ENCODE peak calls at places on chromosomes 2 and 18, in four cellular contexts. One of them, this sample, is unnamed.

GRCh38 chr2:64787019-64787365 is 133.3 kb upstream of the SERTAD2 start:
- DNase-seq in K562: no peak
- DNase-seq in GM12878: no peak
- DNase-seq in HepG2: no peak
- DNase-seq in this sample: no peak

GRCh38 chr18:8116346-8117007 is 492.8 kb upstream of the RAB12 start:
- DNase-seq in K562: peak; percentile 14
- DNase-seq in GM12878: no peak
- DNase-seq in HepG2: peak; percentile 25
- DNase-seq in this sample: peak; percentile 51

GRCh38 chr18:63138469-63139340 is 180.9 kb downstream of the BCL2 start:
- DNase-seq in K562: peak; percentile 16
- DNase-seq in GM12878: peak; percentile 94
- DNase-seq in HepG2: no peak
- DNase-seq in this sample: no peak

GRCh38 chr18:31102020-31102684 is at the start of gene DSC2:
- DNase-seq in K562: peak; percentile 68
- DNase-seq in GM12878: no peak
- DNase-seq in HepG2: peak; percentile 61
- DNase-seq in this sample: no peak

GRCh38 chr18:10076502-10077030 is 162.8 kb downstream of the VAPA start:
- DNase-seq in K562: no peak
- DNase-seq in GM12878: no peak
- DNase-seq in HepG2: no peak
- DNase-seq in this sample: no peak

GRCh38 chr2:64853894-64854293 is 135.3 kb upstream of the SLC1A4 start:
- DNase-seq in K562: no peak
- DNase-seq in GM12878: no peak
- DNase-seq in HepG2: no peak
- DNase-seq in this sample: no peak

GRCh38 chr2:190792956-190793888 is 87.4 kb upstream of the GLS start:
- DNase-seq in K562: no peak
- DNase-seq in GM12878: no peak
- DNase-seq in HepG2: no peak
- DNase-seq in this sample: no peak

GRCh38 chr2:162327134-162327769 is 8.8 kb upstream of the IFIH1 start:
- DNase-seq in K562: peak; percentile 17
- DNase-seq in GM12878: no peak
- DNase-seq in HepG2: no peak
- DNase-seq in this sample: no peak

GRCh38 chr2:38075436-38076249 is at the start of gene CYP1B1:
- DNase-seq in K562: no peak
- DNase-seq in GM12878: no peak
- DNase-seq in HepG2: no peak
- DNase-seq in this sample: no peak

GRCh38 chr18:34122724-34123334 is 101.9 kb downstream of the NOL4 start:
- DNase-seq in K562: peak; percentile 22
- DNase-seq in GM12878: peak; percentile 17
- DNase-seq in HepG2: peak; percentile 36
- DNase-seq in this sample: peak; percentile 45

GRCh38 chr18:24333116-24333515 is 64.5 kb downstream of the OSBPL1A start:
- DNase-seq in K562: no peak
- DNase-seq in GM12878: no peak
- DNase-seq in HepG2: no peak
- DNase-seq in this sample: no peak

GRCh38 chr2:216775043-216775453 is 79.7 kb upstream of the IGFBP5 start:
- DNase-seq in K562: peak; percentile 83
- DNase-seq in GM12878: no peak
- DNase-seq in HepG2: peak; percentile 76
- DNase-seq in this sample: peak; percentile 8

GRCh38 chr2:205680067-205680466 is 2.2 kb upstream of the NRP2 start:
- DNase-seq in K562: peak; percentile 48
- DNase-seq in GM12878: no peak
- DNase-seq in HepG2: peak; percentile 76
- DNase-seq in this sample: peak; percentile 96

GRCh38 chr2:127673304-127674069 is 1.8 kb downstream of the LIMS2 start:
- DNase-seq in K562: no peak
- DNase-seq in GM12878: no peak
- DNase-seq in HepG2: no peak
- DNase-seq in this sample: no peak

GRCh38 chr18:48230459-48231113 is 178.6 kb downstream of the ZBTB7C start:
- DNase-seq in K562: peak; percentile 51
- DNase-seq in GM12878: no peak
- DNase-seq in HepG2: peak; percentile 57
- DNase-seq in this sample: peak; percentile 76

GRCh38 chr2:66440692-66441091 is 5.8 kb downstream of the MEIS1 start:
- DNase-seq in K562: no peak
- DNase-seq in GM12878: no peak
- DNase-seq in HepG2: no peak
- DNase-seq in this sample: no peak

GRCh38 chr2:148737742-148738141 is 93.2 kb downstream of the EPC2 start:
- DNase-seq in K562: no peak
- DNase-seq in GM12878: no peak
- DNase-seq in HepG2: no peak
- DNase-seq in this sample: no peak

GRCh38 chr2:119415630-119416029 is 16.0 kb upstream of the TMEM37 start:
- DNase-seq in K562: no peak
- DNase-seq in GM12878: no peak
- DNase-seq in HepG2: no peak
- DNase-seq in this sample: no peak

GRCh38 chr2:240252191-240252871 is 111.9 kb upstream of the OTOS start:
- DNase-seq in K562: no peak
- DNase-seq in GM12878: no peak
- DNase-seq in HepG2: no peak
- DNase-seq in this sample: no peak

GRCh38 chr2:215825709-215826108 is 187.6 kb downstream of the MREG start:
- DNase-seq in K562: no peak
- DNase-seq in GM12878: no peak
- DNase-seq in HepG2: no peak
- DNase-seq in this sample: no peak

GRCh38 chr2:14720319-14720718 is 87.8 kb downstream of the LRATD1 start:
- DNase-seq in K562: no peak
- DNase-seq in GM12878: no peak
- DNase-seq in HepG2: no peak
- DNase-seq in this sample: no peak

GRCh38 chr18:12726774-12727550 is 24.1 kb downstream of the PSMG2 start:
- DNase-seq in K562: peak; percentile 67
- DNase-seq in GM12878: no peak
- DNase-seq in HepG2: peak; percentile 65
- DNase-seq in this sample: peak; percentile 50

GRCh38 chr18:6509417-6510198 is 94.9 kb upstream of the L3MBTL4 start:
- DNase-seq in K562: no peak
- DNase-seq in GM12878: no peak
- DNase-seq in HepG2: no peak
- DNase-seq in this sample: no peak

GRCh38 chr18:58288922-58289797 is 245.1 kb downstream of the NEDD4L start:
- DNase-seq in K562: no peak
- DNase-seq in GM12878: no peak
- DNase-seq in HepG2: no peak
- DNase-seq in this sample: no peak

GRCh38 chr2:207188601-207189000 is 22.9 kb upstream of the KLF7 start:
- DNase-seq in K562: no peak
- DNase-seq in GM12878: no peak
- DNase-seq in HepG2: no peak
- DNase-seq in this sample: peak; percentile 40

GRCh38 chr2:42314892-42315468 is 46.0 kb downstream of the COX7A2L start:
- DNase-seq in K562: no peak
- DNase-seq in GM12878: no peak
- DNase-seq in HepG2: no peak
- DNase-seq in this sample: peak; percentile 13

GRCh38 chr18:6401687-6402086 is 13.0 kb downstream of the L3MBTL4 start:
- DNase-seq in K562: no peak
- DNase-seq in GM12878: no peak
- DNase-seq in HepG2: no peak
- DNase-seq in this sample: no peak

GRCh38 chr2:98560256-98560771 is 48.0 kb downstream of the COA5 start:
- DNase-seq in K562: peak; percentile 93
- DNase-seq in GM12878: no peak
- DNase-seq in HepG2: no peak
- DNase-seq in this sample: no peak

GRCh38 chr18:3061581-3062416 is 48.9 kb upstream of the LPIN2 start:
- DNase-seq in K562: no peak
- DNase-seq in GM12878: no peak
- DNase-seq in HepG2: no peak
- DNase-seq in this sample: no peak

GRCh38 chr2:101002562-101003277 is 631 bp downstream of the RPL31 start:
- DNase-seq in K562: peak; percentile 27
- DNase-seq in GM12878: no peak
- DNase-seq in HepG2: peak; percentile 17
- DNase-seq in this sample: peak; percentile 23

GRCh38 chr2:27211241-27211942 is 449 bp upstream of the ATRAID start:
- DNase-seq in K562: peak; percentile 48
- DNase-seq in GM12878: no peak
- DNase-seq in HepG2: no peak
- DNase-seq in this sample: no peak

GRCh38 chr18:43587538-43588153 is 310.4 kb upstream of the SYT4 start:
- DNase-seq in K562: peak; percentile 3
- DNase-seq in GM12878: no peak
- DNase-seq in HepG2: peak; percentile 25
- DNase-seq in this sample: peak; percentile 17

GRCh38 chr2:3641841-3642421 is 16.1 kb upstream of the ALLC start:
- DNase-seq in K562: no peak
- DNase-seq in GM12878: no peak
- DNase-seq in HepG2: no peak
- DNase-seq in this sample: no peak

GRCh38 chr2:216679658-216680024 is 15.7 kb downstream of the IGFBP5 start:
- DNase-seq in K562: no peak
- DNase-seq in GM12878: no peak
- DNase-seq in HepG2: no peak
- DNase-seq in this sample: no peak

DNA sequence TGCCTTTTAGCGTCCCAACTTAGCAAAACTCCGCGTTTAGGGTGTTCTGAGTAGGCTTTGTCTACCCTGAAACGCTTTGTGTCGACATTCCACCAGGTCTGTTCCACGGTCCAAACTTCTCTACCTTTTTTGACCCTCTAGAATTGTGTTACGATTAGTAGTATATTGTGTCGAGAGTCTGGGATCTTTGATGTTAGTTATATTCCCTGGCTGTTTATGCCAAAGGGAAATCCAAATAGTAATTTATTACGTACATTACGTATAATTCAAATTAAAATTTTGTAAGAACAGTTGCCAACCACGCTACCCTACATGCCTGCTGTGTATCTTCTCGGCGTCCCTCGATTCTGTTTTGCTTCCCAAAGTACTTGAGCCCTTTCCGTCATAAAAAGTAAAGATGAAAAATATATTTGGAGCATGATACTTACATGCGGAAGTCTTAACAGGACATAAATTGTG is 518 bp upstream of the TTC32 start:
- DNase-seq in K562: no peak
- DNase-seq in GM12878: no peak
- DNase-seq in HepG2: no peak
- DNase-seq in this sample: peak; percentile 31
- TF ChIP-seq MYC in K562: no peak
- TF ChIP-seq MYC in GM12878: no peak
- TF ChIP-seq MYC in HepG2: no peak
- TF ChIP-seq MYC in this sample: no peak

GRCh38 chr2:145623136-145623535 is 1103.2 kb upstream of the ZEB2 start:
- DNase-seq in K562: no peak
- DNase-seq in GM12878: no peak
- DNase-seq in HepG2: no peak
- DNase-seq in this sample: no peak
- TF ChIP-seq CEBPB in K562: no peak
- TF ChIP-seq CEBPB in GM12878: no peak
- TF ChIP-seq CEBPB in HepG2: no peak
- TF ChIP-seq CEBPB in this sample: no peak

GRCh38 chr18:40058811-40059570 is 1896.0 kb upstream of the PIK3C3 start:
- DNase-seq in K562: no peak
- DNase-seq in GM12878: no peak
- DNase-seq in HepG2: no peak
- DNase-seq in this sample: no peak

GRCh38 chr18:40055262-40055661 is 1899.8 kb upstream of the PIK3C3 start:
- DNase-seq in K562: no peak
- DNase-seq in GM12878: no peak
- DNase-seq in HepG2: no peak
- DNase-seq in this sample: no peak

GRCh38 chr18:40056085-40056484 is 1898.9 kb upstream of the PIK3C3 start:
- DNase-seq in K562: no peak
- DNase-seq in GM12878: no peak
- DNase-seq in HepG2: no peak
- DNase-seq in this sample: no peak
- TF ChIP-seq MYC in K562: no peak
- TF ChIP-seq MYC in GM12878: no peak
- TF ChIP-seq MYC in HepG2: no peak
- TF ChIP-seq MYC in this sample: no peak

GRCh38 chr2:202122167-202122540 is 49.1 kb downstream of the KIAA2012 start:
- DNase-seq in K562: no peak
- DNase-seq in GM12878: no peak
- DNase-seq in HepG2: no peak
- DNase-seq in this sample: no peak
- TF ChIP-seq CEBPB in K562: no peak
- TF ChIP-seq CEBPB in GM12878: no peak
- TF ChIP-seq CEBPB in HepG2: no peak
- TF ChIP-seq CEBPB in this sample: no peak

GRCh38 chr2:25332571-25332970 is 9.2 kb downstream of the DNMT3A start:
- DNase-seq in K562: no peak
- DNase-seq in GM12878: no peak
- DNase-seq in HepG2: no peak
- DNase-seq in this sample: no peak
- TF ChIP-seq MYC in K562: no peak
- TF ChIP-seq MYC in GM12878: no peak
- TF ChIP-seq MYC in HepG2: no peak
- TF ChIP-seq MYC in this sample: no peak

DNA sequence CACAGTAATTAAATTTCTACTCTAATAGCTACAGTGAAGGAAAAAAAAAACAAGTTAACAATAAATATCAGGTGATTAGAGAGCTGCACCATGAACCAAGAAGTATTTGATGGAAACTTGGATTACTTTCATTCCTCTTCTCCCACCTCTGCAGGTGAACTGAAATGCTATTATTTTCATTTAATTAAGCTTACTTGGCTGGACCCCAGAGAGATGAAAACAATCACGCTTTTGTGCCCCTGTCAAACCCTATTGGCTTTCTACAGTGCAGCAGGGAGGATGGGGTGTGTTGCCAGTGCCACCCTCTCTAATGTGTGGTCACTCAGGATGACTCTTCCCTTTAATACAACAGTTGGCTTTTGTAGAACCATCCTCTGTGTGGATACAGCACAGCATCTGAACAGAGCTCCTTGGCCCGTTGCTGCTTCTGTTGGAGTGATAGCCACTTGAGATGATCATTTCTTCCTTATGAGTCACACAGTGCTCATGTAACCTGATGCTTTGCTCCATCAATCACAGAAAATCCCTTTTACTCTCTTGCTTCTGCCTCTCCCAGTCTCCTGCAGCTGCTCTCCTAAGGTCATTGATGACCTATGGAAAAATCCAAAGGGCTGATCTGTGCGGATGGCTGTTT is 5.5 kb upstream of the ARL4C start:
- DNase-seq in K562: no peak
- DNase-seq in GM12878: no peak
- DNase-seq in HepG2: no peak
- DNase-seq in this sample: no peak
- TF ChIP-seq CEBPB in K562: no peak
- TF ChIP-seq CEBPB in GM12878: no peak
- TF ChIP-seq CEBPB in HepG2: no peak
- TF ChIP-seq CEBPB in this sample: no peak

GRCh38 chr2:120780402-120780801 is 44.7 kb downstream of the GLI2 start:
- DNase-seq in K562: no peak
- DNase-seq in GM12878: no peak
- DNase-seq in HepG2: no peak
- DNase-seq in this sample: no peak
- TF ChIP-seq MYC in K562: no peak
- TF ChIP-seq MYC in GM12878: no peak
- TF ChIP-seq MYC in HepG2: no peak
- TF ChIP-seq MYC in this sample: no peak

GRCh38 chr2:238963164-238963969 is 115.5 kb downstream of the TWIST2 start:
- DNase-seq in K562: no peak
- DNase-seq in GM12878: no peak
- DNase-seq in HepG2: no peak
- DNase-seq in this sample: no peak
- TF ChIP-seq CEBPB in K562: no peak
- TF ChIP-seq CEBPB in GM12878: no peak
- TF ChIP-seq CEBPB in HepG2: no peak
- TF ChIP-seq CEBPB in this sample: no peak